ENCODE peak calls at places on chromosomes 4 and X, in five cellular contexts. One of them, this sample, is unnamed.

GRCh38 chr4:113317523-113317922 is 268.1 kb downstream of the ANK2 start:
- DNase-seq in tibial artery: no peak
- DNase-seq in psoas muscle: no peak
- DNase-seq in H9: no peak
- DNase-seq in osteoblast: no peak
- DNase-seq in this sample: no peak

GRCh38 chr4:12409507-12410190 is 981.0 kb upstream of the HS3ST1 start:
- DNase-seq in tibial artery: no peak
- DNase-seq in psoas muscle: no peak
- DNase-seq in H9: no peak
- DNase-seq in osteoblast: no peak
- DNase-seq in this sample: peak; percentile 45

GRCh38 chr4:92305148-92305877 is 1.5 kb downstream of the GRID2 start:
- DNase-seq in tibial artery: no peak
- DNase-seq in psoas muscle: peak; percentile 13
- DNase-seq in H9: peak; percentile 96
- DNase-seq in osteoblast: peak; percentile 68
- DNase-seq in this sample: no peak

GRCh38 chrX:147174596-147174995 is 360.1 kb upstream of the CXorf51A start:
- DNase-seq in tibial artery: no peak
- DNase-seq in psoas muscle: no peak
- DNase-seq in H9: peak; percentile 67
- DNase-seq in osteoblast: no peak
- DNase-seq in this sample: no peak

GRCh38 chr4:109389367-109390118 is 44.1 kb upstream of the SEC24B start:
- DNase-seq in tibial artery: no peak
- DNase-seq in psoas muscle: no peak
- DNase-seq in H9: no peak
- DNase-seq in osteoblast: no peak
- DNase-seq in this sample: no peak

GRCh38 chrX:129323115-129323514 is 200.2 kb downstream of the SMARCA1 start:
- DNase-seq in tibial artery: no peak
- DNase-seq in psoas muscle: no peak
- DNase-seq in H9: no peak
- DNase-seq in osteoblast: no peak
- DNase-seq in this sample: no peak

GRCh38 chr4:66946761-66947160 is 598.5 kb downstream of the CENPC start:
- DNase-seq in tibial artery: no peak
- DNase-seq in psoas muscle: no peak
- DNase-seq in H9: no peak
- DNase-seq in osteoblast: no peak
- DNase-seq in this sample: no peak

GRCh38 chrX:10325606-10326005 is 168.8 kb downstream of the CLCN4 start:
- DNase-seq in tibial artery: no peak
- DNase-seq in psoas muscle: no peak
- DNase-seq in H9: no peak
- DNase-seq in osteoblast: no peak
- DNase-seq in this sample: no peak

GRCh38 chr4:81648576-81649272 is 177.0 kb upstream of the RASGEF1B start:
- DNase-seq in tibial artery: no peak
- DNase-seq in psoas muscle: no peak
- DNase-seq in H9: no peak
- DNase-seq in osteoblast: no peak
- DNase-seq in this sample: no peak

GRCh38 chr4:6019316-6020263 is 1.4 kb upstream of the C4orf50 start:
- DNase-seq in tibial artery: no peak
- DNase-seq in psoas muscle: no peak
- DNase-seq in H9: peak; percentile 82
- DNase-seq in osteoblast: peak; percentile 92
- DNase-seq in this sample: peak; percentile 53

GRCh38 chrX:120109378-120109777 is 6.3 kb downstream of the RHOXF1 start:
- DNase-seq in tibial artery: no peak
- DNase-seq in psoas muscle: no peak
- DNase-seq in H9: no peak
- DNase-seq in osteoblast: no peak
- DNase-seq in this sample: no peak

GRCh38 chrX:48688531-48689142 is 5.0 kb downstream of the WAS start:
- DNase-seq in tibial artery: no peak
- DNase-seq in psoas muscle: no peak
- DNase-seq in H9: no peak
- DNase-seq in osteoblast: no peak
- DNase-seq in this sample: no peak

GRCh38 chr4:100657187-100657586 is 139.4 kb upstream of the EMCN start:
- DNase-seq in tibial artery: no peak
- DNase-seq in psoas muscle: no peak
- DNase-seq in H9: no peak
- DNase-seq in osteoblast: no peak
- DNase-seq in this sample: no peak

GRCh38 chr4:132642196-132642817 is 506.8 kb upstream of the PCDH10 start:
- DNase-seq in tibial artery: no peak
- DNase-seq in psoas muscle: no peak
- DNase-seq in H9: peak; percentile 55
- DNase-seq in osteoblast: no peak
- DNase-seq in this sample: peak; percentile 38

GRCh38 chr4:10197952-10198351 is 81.4 kb upstream of the WDR1 start:
- DNase-seq in tibial artery: no peak
- DNase-seq in psoas muscle: no peak
- DNase-seq in H9: no peak
- DNase-seq in osteoblast: no peak
- DNase-seq in this sample: no peak

GRCh38 chr4:179095585-179096228 is 1653.5 kb upstream of the AGA start:
- DNase-seq in tibial artery: no peak
- DNase-seq in psoas muscle: no peak
- DNase-seq in H9: peak; percentile 35
- DNase-seq in osteoblast: no peak
- DNase-seq in this sample: no peak

GRCh38 chrX:134908235-134908834 is 82.5 kb upstream of the SMIM10 start:
- DNase-seq in tibial artery: no peak
- DNase-seq in psoas muscle: no peak
- DNase-seq in H9: no peak
- DNase-seq in osteoblast: peak; percentile 49
- DNase-seq in this sample: no peak

GRCh38 chrX:12895856-12896255 is 10.6 kb upstream of the TLR8 start:
- DNase-seq in tibial artery: no peak
- DNase-seq in psoas muscle: no peak
- DNase-seq in H9: no peak
- DNase-seq in osteoblast: no peak
- DNase-seq in this sample: no peak

GRCh38 chr4:2913168-2913567 is 50.0 kb downstream of the NOP14 start:
- DNase-seq in tibial artery: no peak
- DNase-seq in psoas muscle: no peak
- DNase-seq in H9: no peak
- DNase-seq in osteoblast: no peak
- DNase-seq in this sample: no peak

GRCh38 chrX:13223868-13224555 is 95.8 kb downstream of the ATXN3L start:
- DNase-seq in tibial artery: no peak
- DNase-seq in psoas muscle: no peak
- DNase-seq in H9: no peak
- DNase-seq in osteoblast: peak; percentile 51
- DNase-seq in this sample: peak; percentile 76

GRCh38 chr4:3765271-3766206 is 646 bp upstream of the ADRA2C start:
- DNase-seq in tibial artery: peak; percentile 44
- DNase-seq in psoas muscle: peak; percentile 45
- DNase-seq in H9: peak; percentile 83
- DNase-seq in osteoblast: peak; percentile 100
- DNase-seq in this sample: peak; percentile 13

GRCh38 chr4:162683659-162684370 is 482.9 kb downstream of the NAF1 start:
- DNase-seq in tibial artery: no peak
- DNase-seq in psoas muscle: no peak
- DNase-seq in H9: no peak
- DNase-seq in osteoblast: no peak
- DNase-seq in this sample: no peak

GRCh38 chr4:174999407-174999806 is 81.2 kb downstream of the ADAM29 start:
- DNase-seq in tibial artery: no peak
- DNase-seq in psoas muscle: no peak
- DNase-seq in H9: no peak
- DNase-seq in osteoblast: no peak
- DNase-seq in this sample: no peak

GRCh38 chrX:45009371-45010000 is 136.5 kb downstream of the KDM6A start:
- DNase-seq in tibial artery: no peak
- DNase-seq in psoas muscle: no peak
- DNase-seq in H9: no peak
- DNase-seq in osteoblast: peak; percentile 50
- DNase-seq in this sample: no peak

GRCh38 chr4:153062652-153063168 is 126.6 kb downstream of the FHDC1 start:
- DNase-seq in tibial artery: no peak
- DNase-seq in psoas muscle: no peak
- DNase-seq in H9: no peak
- DNase-seq in osteoblast: no peak
- DNase-seq in this sample: no peak

GRCh38 chrX:25012433-25012735 is 3.4 kb downstream of the ARX start:
- DNase-seq in tibial artery: no peak
- DNase-seq in psoas muscle: peak; percentile 57
- DNase-seq in H9: peak; percentile 75
- DNase-seq in osteoblast: no peak
- DNase-seq in this sample: no peak

GRCh38 chr4:27921236-27921635 is 1060.6 kb downstream of the STIM2 start:
- DNase-seq in tibial artery: no peak
- DNase-seq in psoas muscle: no peak
- DNase-seq in H9: no peak
- DNase-seq in osteoblast: no peak
- DNase-seq in this sample: no peak

GRCh38 chr4:106986486-106986885 is 49.6 kb downstream of the DKK2 start:
- DNase-seq in tibial artery: no peak
- DNase-seq in psoas muscle: no peak
- DNase-seq in H9: no peak
- DNase-seq in osteoblast: no peak
- DNase-seq in this sample: no peak

GRCh38 chrX:3706481-3706880 is 7.0 kb downstream of the PRKX start:
- DNase-seq in tibial artery: no peak
- DNase-seq in psoas muscle: no peak
- DNase-seq in H9: no peak
- DNase-seq in osteoblast: no peak
- DNase-seq in this sample: no peak
- TF ChIP-seq CTCF in tibial artery: no peak
- TF ChIP-seq CTCF in psoas muscle: no peak
- TF ChIP-seq CTCF in H9: no peak
- TF ChIP-seq CTCF in osteoblast: no peak
- TF ChIP-seq CTCF in this sample: no peak

GRCh38 chrX:20032201-20032600 is 41.3 kb upstream of the BCLAF3 start:
- DNase-seq in tibial artery: no peak
- DNase-seq in psoas muscle: no peak
- DNase-seq in H9: no peak
- DNase-seq in osteoblast: no peak
- DNase-seq in this sample: no peak
- TF ChIP-seq CTCF in tibial artery: no peak
- TF ChIP-seq CTCF in psoas muscle: no peak
- TF ChIP-seq CTCF in H9: no peak
- TF ChIP-seq CTCF in osteoblast: no peak
- TF ChIP-seq CTCF in this sample: no peak

DNA sequence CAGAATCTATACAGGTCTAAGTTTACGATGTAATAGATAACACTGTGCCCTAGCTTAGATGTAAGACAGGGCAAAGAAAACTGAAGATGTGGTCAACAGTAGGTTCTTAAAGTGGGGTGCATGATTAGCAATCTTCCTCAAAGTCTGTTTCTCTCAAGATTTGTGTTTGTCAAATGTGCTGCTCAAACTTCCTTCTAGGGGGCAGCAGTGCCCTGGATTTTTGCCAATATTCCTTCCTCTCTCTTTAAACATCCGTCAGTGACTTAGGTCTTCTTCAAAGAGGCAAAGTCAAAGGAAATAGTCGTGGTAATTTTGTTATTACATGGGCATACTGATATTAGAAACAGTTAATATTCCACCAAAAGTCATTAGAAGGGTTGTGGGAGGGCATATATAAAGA is 4.2 kb upstream of the PDHA2 start:
- DNase-seq in tibial artery: no peak
- DNase-seq in psoas muscle: no peak
- DNase-seq in H9: peak; percentile 35
- DNase-seq in osteoblast: no peak
- DNase-seq in this sample: no peak
- TF ChIP-seq CTCF in tibial artery: no peak
- TF ChIP-seq CTCF in psoas muscle: no peak
- TF ChIP-seq CTCF in H9: peak; percentile 78
- TF ChIP-seq CTCF in osteoblast: peak; percentile 11
- TF ChIP-seq CTCF in this sample: no peak

DNA sequence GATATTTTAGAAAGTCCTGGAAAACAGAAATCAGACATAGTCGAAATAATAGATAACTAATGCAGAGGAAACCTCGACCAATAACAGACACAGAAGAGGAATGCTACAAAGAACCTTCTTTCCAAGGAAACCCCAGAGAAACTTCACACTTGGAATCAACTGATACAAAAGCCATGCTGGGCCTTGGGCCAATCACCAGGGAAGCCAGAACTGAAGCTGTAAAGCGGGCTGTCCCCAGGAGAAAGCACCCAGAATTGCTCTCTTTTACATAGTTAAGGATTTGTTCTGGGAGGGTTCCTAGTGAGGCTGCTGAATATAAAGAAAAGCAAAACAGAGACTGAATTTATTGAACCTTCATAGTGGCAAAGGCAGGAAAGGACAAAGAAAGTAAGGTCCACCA is 100.5 kb downstream of the PRDM5 start:
- DNase-seq in tibial artery: no peak
- DNase-seq in psoas muscle: no peak
- DNase-seq in H9: no peak
- DNase-seq in osteoblast: no peak
- DNase-seq in this sample: no peak
- TF ChIP-seq CTCF in tibial artery: no peak
- TF ChIP-seq CTCF in psoas muscle: no peak
- TF ChIP-seq CTCF in H9: no peak
- TF ChIP-seq CTCF in osteoblast: no peak
- TF ChIP-seq CTCF in this sample: no peak

GRCh38 chr4:71406459-71406963 is 67.7 kb downstream of the SLC4A4 start:
- DNase-seq in tibial artery: no peak
- DNase-seq in psoas muscle: no peak
- DNase-seq in H9: no peak
- DNase-seq in osteoblast: no peak
- DNase-seq in this sample: no peak
- TF ChIP-seq CTCF in tibial artery: no peak
- TF ChIP-seq CTCF in psoas muscle: no peak
- TF ChIP-seq CTCF in H9: no peak
- TF ChIP-seq CTCF in osteoblast: no peak
- TF ChIP-seq CTCF in this sample: no peak

GRCh38 chrX:83759872-83760271 is 101.1 kb upstream of the CYLC1 start:
- DNase-seq in tibial artery: no peak
- DNase-seq in psoas muscle: no peak
- DNase-seq in H9: no peak
- DNase-seq in osteoblast: no peak
- DNase-seq in this sample: no peak
- TF ChIP-seq CTCF in tibial artery: peak; percentile 30
- TF ChIP-seq CTCF in psoas muscle: peak; percentile 6
- TF ChIP-seq CTCF in H9: peak; percentile 69
- TF ChIP-seq CTCF in osteoblast: peak; percentile 39
- TF ChIP-seq CTCF in this sample: peak; percentile 29

This sample was measured in RWPE1.